ENCODE peak calls at places on chromosomes 3 and 15, in four cellular contexts. S is Panc1, O is sigmoid colon, M is SJSA1. I is an unnamed sample. For H3K4me1, the result is how much of the 10 kb centered on the place peaks cover.

GRCh38 chr15:88467935-88468528 is 524 bp downstream of the MRPS11 start:
- DNase-seq in S (no peak), O (no peak), M (no peak), I (peak)

GRCh38 chr3:84692261-84692660 is 266.5 kb upstream of the CADM2 start:
- DNase-seq in S (no peak), O (no peak), M (no peak), I (no peak)

GRCh38 chr15:71182522-71182921 is 67.3 kb downstream of the THSD4 start:
- DNase-seq in S (no peak), O (no peak), M (no peak), I (no peak)

GRCh38 chr3:50275996-50276761 is 2.7 kb upstream of the LSMEM2 start:
- DNase-seq in S (no peak), O (no peak), M (no peak), I (peak)

GRCh38 chr15:90478981-90479481 is 50.7 kb upstream of the CRTC3 start:
- DNase-seq in S (no peak), O (no peak), M (no peak), I (no peak)

GRCh38 chr15:29141908-29142747 is 127.5 kb downstream of the NSMCE3 start:
- DNase-seq in S (no peak), O (no peak), M (no peak), I (no peak)

GRCh38 chr3:128597900-128598299 is 52.7 kb downstream of the RPN1 start:
- DNase-seq in S (no peak), O (no peak), M (no peak), I (no peak)

GRCh38 chr3:143755978-143756377 is 92.3 kb downstream of the SLC9A9 start:
- DNase-seq in S (no peak), O (no peak), M (no peak), I (no peak)

GRCh38 chr15:29676961-29677402 is 145.3 kb downstream of the TJP1 start:
- DNase-seq in S (no peak), O (no peak), M (no peak), I (no peak)

GRCh38 chr3:195544634-195545033 is 1.5 kb upstream of the PPP1R2 start:
- DNase-seq in S (no peak), O (peak), M (peak), I (no peak)

GRCh38 chr3:134838599-134838998 is 43.5 kb downstream of the EPHB1 start:
- DNase-seq in S (no peak), O (no peak), M (no peak), I (peak)

GRCh38 chr15:23565395-23566069 is at the start of gene MKRN3:
- DNase-seq in S (peak), O (no peak), M (no peak), I (no peak)

DNA sequence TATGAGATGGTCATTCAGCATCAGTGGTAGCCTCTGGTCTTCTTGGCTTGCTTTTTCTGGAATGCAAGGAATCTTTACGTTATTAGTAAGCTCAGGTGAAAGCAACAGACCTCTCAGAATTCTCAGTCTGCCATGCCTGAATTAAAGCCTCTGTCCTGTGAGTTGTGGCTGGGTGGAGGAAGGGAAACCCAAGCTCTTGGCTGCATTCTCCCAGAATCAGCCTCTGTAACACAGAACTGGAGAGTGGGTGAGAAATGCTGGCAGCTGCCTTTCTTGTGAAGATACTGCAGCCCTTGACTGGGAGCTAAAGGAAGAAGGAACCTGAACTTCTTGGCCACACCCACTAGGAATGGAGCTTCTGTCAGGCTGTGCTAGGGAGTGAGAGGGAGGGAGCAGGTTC is 505.8 kb downstream of the EPHA3 start:
- DNase-seq in S (no peak), O (no peak), M (no peak), I (peak)
- H3K27ac ChIP-seq in S (no peak), O (no peak), M (no peak), I (no peak)

DNA sequence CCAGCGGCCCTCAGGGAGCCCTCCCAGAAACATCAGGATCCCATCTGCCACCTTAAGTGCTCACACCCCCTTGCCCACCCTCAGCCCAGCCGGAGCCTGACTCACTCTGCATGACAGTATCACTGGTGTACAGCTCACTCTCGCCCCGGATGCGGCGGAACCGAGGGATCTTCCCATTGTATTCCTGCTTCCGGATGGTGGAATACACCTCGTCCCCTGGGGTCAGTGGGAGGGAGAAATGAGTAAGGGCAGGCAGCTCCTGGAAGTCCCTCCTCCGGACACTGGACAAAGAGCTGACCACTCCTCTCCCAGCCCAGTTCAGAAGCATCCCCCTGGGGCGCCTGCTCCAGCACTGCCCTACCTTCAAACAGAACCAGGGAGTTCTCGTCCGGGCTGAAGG is 16.5 kb downstream of the SEMA7A start:
- DNase-seq in S (no peak), O (no peak), M (peak), I (no peak)
- H3K4me1 ChIP-seq in S (under half), O (under half), M (half or more), I (under half)

GRCh38 chr15:40240619-40241304 is 1.9 kb downstream of the PAK6 start:
- DNase-seq in S (no peak), O (peak), M (no peak), I (peak)

GRCh38 chr15:40241305-40242215 is 2.7 kb downstream of the PAK6 start:
- DNase-seq in S (no peak), O (peak), M (no peak), I (peak)

GRCh38 chr15:40238481-40238926 is 359 bp upstream of the PAK6 start:
- DNase-seq in S (no peak), O (peak), M (no peak), I (no peak)

GRCh38 chr15:40238927-40239591 is at the start of gene PAK6:
- DNase-seq in S (no peak), O (peak), M (no peak), I (peak)

DNA sequence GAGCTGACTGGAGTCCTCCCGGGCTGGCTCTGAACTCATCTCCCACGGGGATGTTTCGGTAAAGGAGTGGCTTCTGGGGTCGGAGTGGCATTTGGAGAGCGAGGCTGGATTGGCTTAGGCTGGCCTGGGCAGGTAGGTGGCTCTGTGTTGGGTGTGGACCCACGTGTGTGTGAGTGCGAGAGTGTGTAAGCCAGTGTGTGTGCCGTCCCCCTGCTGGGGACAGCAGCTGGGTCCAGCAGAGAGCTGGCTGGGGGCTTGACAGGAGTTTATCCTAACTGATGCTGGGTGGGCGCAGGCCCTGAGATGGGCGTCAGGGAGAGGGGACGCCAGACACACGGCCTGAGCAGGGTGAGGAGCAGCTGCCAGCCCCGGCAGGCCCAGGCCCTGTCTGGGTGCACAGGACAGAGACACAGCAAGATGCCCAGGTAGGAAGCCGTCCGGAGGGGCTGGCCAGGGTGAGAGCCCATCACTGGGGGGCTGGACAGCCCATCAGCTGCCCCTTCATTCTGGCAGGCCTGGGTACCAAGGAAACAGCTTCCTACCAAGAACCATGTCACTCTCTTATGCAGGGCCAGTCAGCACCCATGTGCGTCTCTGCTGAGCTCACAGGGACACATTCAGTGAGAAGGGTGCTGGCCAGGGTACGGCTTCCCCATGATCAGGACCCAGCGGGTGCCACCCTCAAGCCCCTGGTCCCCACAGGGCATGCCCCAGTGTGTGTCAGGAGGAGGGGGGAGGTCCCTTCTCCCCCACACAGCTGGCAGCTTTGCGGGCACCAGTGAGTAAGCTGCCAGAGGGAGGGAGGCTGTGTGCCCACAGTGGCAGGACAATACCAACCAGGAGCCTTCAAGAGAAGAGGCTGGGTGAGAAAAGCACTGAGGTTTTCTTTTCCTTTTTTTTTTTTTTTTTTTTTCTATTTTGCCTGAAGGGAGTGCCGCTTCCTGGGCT is 1.1 kb downstream of the PAK6 start:
- DNase-seq in S (no peak), O (peak), M (no peak), I (peak)
- H3K27ac ChIP-seq in S (peak), O (no peak), M (no peak), I (no peak)

GRCh38 chr3:36303286-36303685 is 77.0 kb upstream of the STAC start:
- DNase-seq in S (no peak), O (no peak), M (no peak), I (no peak)
- H3K4me1 ChIP-seq in S (under half), O (under half), M (under half), I (under half)

GRCh38 chr3:45603226-45603625 is 8.7 kb downstream of the LIMD1 start:
- DNase-seq in S (no peak), O (no peak), M (no peak), I (no peak)
- H3K27ac ChIP-seq in S (no peak), O (no peak), M (no peak), I (no peak)

DNA sequence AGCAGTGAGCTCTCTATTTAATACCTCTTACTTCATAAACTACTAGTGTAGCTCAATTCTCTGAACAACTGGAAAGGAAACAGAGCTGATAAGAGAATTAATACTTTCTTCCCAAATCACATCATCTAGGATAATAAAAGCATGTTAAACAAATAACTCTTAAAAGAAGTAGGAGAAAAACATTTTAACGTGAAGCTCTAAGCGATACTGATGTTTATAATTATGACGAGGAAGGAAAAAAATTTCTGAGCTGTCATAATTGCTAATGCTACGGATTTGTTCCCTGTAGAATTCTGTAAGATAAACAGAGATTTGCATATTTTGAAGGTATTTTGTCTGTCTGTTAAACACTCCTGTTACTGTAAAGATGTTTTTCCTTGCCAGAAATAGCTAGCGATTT is 358.2 kb downstream of the FOXP1 start:
- DNase-seq in S (no peak), O (no peak), M (no peak), I (no peak)
- H3K4me1 ChIP-seq in S (under half), O (under half), M (under half), I (under half)